ENCODE peak calls at places on chromosomes 5 and 9, in five cellular contexts. D is PC-3, V is heart left ventricle, C is IMR-90, K is endodermal cell. L is an unnamed sample.

GRCh38 chr5:2936413-2936812 is 184.9 kb upstream of the IRX2 start:
- DNase-seq in D (no peak), V (no peak), C (no peak), K (no peak), L (no peak)

GRCh38 chr9:93288891-93289883 is 105.2 kb downstream of the WNK2 start:
- DNase-seq in D (peak; percentile 73), V (no peak), C (peak; percentile 62), K (peak; percentile 63), L (peak; percentile 67)

GRCh38 chr9:127815512-127816361 is 13.1 kb downstream of the FPGS start:
- DNase-seq in D (no peak), V (no peak), C (no peak), K (peak; percentile 37), L (no peak)

GRCh38 chr5:133195250-133195649 is 143.4 kb downstream of the HSPA4 start:
- DNase-seq in D (no peak), V (no peak), C (no peak), K (peak; percentile 44), L (no peak)

GRCh38 chr9:79858509-79858908 is 286.7 kb downstream of the TLE4 start:
- DNase-seq in D (peak; percentile 49), V (no peak), C (peak; percentile 17), K (no peak), L (no peak)

GRCh38 chr5:16854351-16854750 is 81.7 kb downstream of the MYO10 start:
- DNase-seq in D (no peak), V (no peak), C (no peak), K (no peak), L (no peak)

GRCh38 chr5:168910874-168911273 is 331.7 kb upstream of the PANK3 start:
- DNase-seq in D (no peak), V (no peak), C (no peak), K (no peak), L (no peak)

GRCh38 chr9:113543286-113544000 is 79.9 kb downstream of the RGS3 start:
- DNase-seq in D (no peak), V (peak; percentile 21), C (no peak), K (peak; percentile 37), L (no peak)

GRCh38 chr9:99506781-99507305 is 284.8 kb downstream of the SEC61B start:
- DNase-seq in D (no peak), V (no peak), C (no peak), K (no peak), L (no peak)

GRCh38 chr5:98927988-98928801 is 612 bp downstream of the CHD1 start:
- DNase-seq in D (peak; percentile 55), V (peak; percentile 67), C (peak; percentile 58), K (peak; percentile 87), L (peak; percentile 81)

GRCh38 chr5:81761270-81761669 is 10.4 kb upstream of the SSBP2 start:
- DNase-seq in D (no peak), V (no peak), C (no peak), K (no peak), L (no peak)

GRCh38 chr5:149005077-149005892 is 57.6 kb downstream of the SH3TC2 start:
- DNase-seq in D (peak; percentile 52), V (no peak), C (peak; percentile 66), K (no peak), L (no peak)

GRCh38 chr5:138468966-138469539 is 3.8 kb downstream of the EGR1 start:
- DNase-seq in D (no peak), V (no peak), C (peak; percentile 82), K (no peak), L (no peak)

GRCh38 chr5:149777382-149777781 is 47.3 kb downstream of the PPARGC1B start:
- DNase-seq in D (no peak), V (peak; percentile 76), C (no peak), K (no peak), L (no peak)

GRCh38 chr5:77101298-77101697 is 14.2 kb upstream of the ZBED3 start:
- DNase-seq in D (peak; percentile 69), V (no peak), C (peak; percentile 71), K (no peak), L (no peak)

GRCh38 chr5:147467973-147468508 is 41.8 kb downstream of the DPYSL3 start:
- DNase-seq in D (no peak), V (no peak), C (peak; percentile 43), K (no peak), L (no peak)

GRCh38 chr9:91419222-91420191 is 4.1 kb downstream of the NFIL3 start:
- DNase-seq in D (peak; percentile 82), V (peak; percentile 41), C (peak; percentile 97), K (no peak), L (no peak)

GRCh38 chr5:17185776-17186175 is 31.7 kb upstream of the BASP1 start:
- DNase-seq in D (peak; percentile 70), V (peak; percentile 51), C (peak; percentile 98), K (no peak), L (no peak)

GRCh38 chr9:33464045-33464636 is 9.6 kb downstream of the NOL6 start:
- DNase-seq in D (no peak), V (no peak), C (no peak), K (no peak), L (no peak)

GRCh38 chr9:14466828-14467227 is 152.9 kb upstream of the NFIB start:
- DNase-seq in D (no peak), V (no peak), C (no peak), K (no peak), L (no peak)
- H3K4me3 ChIP-seq in D (no peak overlapping the region), V (no peak overlapping the region), C (no peak overlapping the region), K (no peak overlapping the region), L (no peak overlapping the region)

GRCh38 chr9:10274983-10275382 is 337.8 kb downstream of the PTPRD start:
- DNase-seq in D (no peak), V (no peak), C (no peak), K (no peak), L (no peak)
- TF ChIP-seq CTCF in D (peak; percentile 35), V (no peak), C (no peak), K (peak; percentile 67), L (no peak)

GRCh38 chr5:115260248-115260647 is 2.4 kb downstream of the PGGT1B start:
- DNase-seq in D (no peak), V (no peak), C (no peak), K (no peak), L (no peak)
- H3K4me3 ChIP-seq in D (peak overlapping the region; percentile 93), V (no peak overlapping the region), C (no peak overlapping the region), K (no peak overlapping the region), L (no peak overlapping the region)

GRCh38 chr9:89919171-89919681 is 314.4 kb downstream of the GADD45G start:
- DNase-seq in D (no peak), V (peak; percentile 54), C (no peak), K (peak; percentile 91), L (peak; percentile 50)
- TF ChIP-seq CTCF in D (no peak), V (peak; percentile 55), C (no peak), K (peak; percentile 84), L (no peak)

GRCh38 chr5:172567294-172567693 is 73.8 kb upstream of the NEURL1B start:
- DNase-seq in D (no peak), V (no peak), C (no peak), K (no peak), L (no peak)
- H3K4me3 ChIP-seq in D (no peak overlapping the region), V (no peak overlapping the region), C (no peak overlapping the region), K (no peak overlapping the region), L (no peak overlapping the region)

DNA sequence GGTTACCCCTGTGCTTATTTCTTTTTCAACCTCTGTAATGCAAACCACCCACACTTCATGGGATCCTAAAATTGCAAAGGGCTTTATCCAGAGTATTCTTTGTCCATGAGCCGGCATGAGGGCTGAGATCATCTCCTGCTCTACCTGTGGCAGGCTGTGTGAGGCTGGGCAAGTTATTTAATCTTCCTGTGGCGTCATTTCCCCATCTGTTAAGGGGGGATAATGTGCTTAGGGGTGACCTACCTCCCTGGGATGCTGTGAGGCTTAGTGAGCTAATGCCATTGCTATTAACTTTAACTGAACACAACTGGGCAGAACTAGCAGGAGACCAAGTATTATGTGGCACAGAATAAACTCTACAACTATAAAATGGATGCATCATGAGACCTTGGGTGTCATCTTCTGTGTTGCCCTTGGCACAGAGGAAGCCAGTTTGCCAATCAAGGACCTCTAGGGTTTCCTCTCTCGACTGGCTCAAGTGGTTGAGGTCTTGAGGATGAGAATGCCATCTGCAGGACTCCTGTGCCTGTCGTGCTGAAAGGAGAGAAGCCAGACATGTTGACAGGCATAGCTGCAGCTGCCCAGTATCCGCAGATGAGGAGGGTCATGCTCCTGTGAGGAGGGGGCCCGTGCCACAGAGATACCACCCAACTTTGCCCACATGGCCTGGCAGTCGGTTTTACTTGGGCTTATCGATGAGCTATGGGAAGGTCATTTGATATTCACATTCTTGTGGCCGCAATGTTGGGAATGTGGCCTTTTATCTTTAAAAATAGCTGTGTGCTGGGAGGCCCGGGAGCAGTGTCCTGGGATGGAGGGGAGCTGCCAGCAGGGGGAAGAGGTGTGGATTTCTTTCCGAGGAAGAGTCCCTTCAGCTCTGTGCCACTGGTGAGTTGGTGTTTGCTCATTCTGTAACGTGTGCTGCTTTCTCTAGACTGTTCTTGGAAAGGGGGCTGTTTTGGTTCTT is 17.2 kb downstream of the FRMPD1 start:
- DNase-seq in D (no peak), V (no peak), C (no peak), K (peak; percentile 87), L (no peak)
- TF ChIP-seq CTCF in D (peak; percentile 9), V (peak; percentile 22), C (no peak), K (peak; percentile 76), L (no peak)